ENCODE peak calls at places on chromosomes 11 and 22, in seven cellular contexts. N is body of pancreas, L is stomach, S is astrocyte, Y is left ventricle myocardium inferior, D is HL-60, E is kidney. R is an unnamed sample.
A peak's percentile ranks its signal among the peaks of the same experiment; 100 is the strongest.

GRCh38 chr11:68550485-68550817 is 89.9 kb downstream of the PPP6R3 start:
- DNase-seq in N (no peak), L (no peak), S (peak; percentile 11), Y (no peak), D (no peak), E (no peak), R (no peak)

GRCh38 chr11:123560001-123560400 is 94.4 kb downstream of the SCN3B start:
- DNase-seq in N (peak; percentile 68), L (peak; percentile 46), S (peak; percentile 77), Y (peak; percentile 60), D (no peak), E (peak; percentile 90), R (peak; percentile 41)

GRCh38 chr11:68430801-68431200 is 29.8 kb upstream of the PPP6R3 start:
- DNase-seq in N (no peak), L (no peak), S (no peak), Y (no peak), D (no peak), E (no peak), R (no peak)

GRCh38 chr11:31397239-31397834 is 27.7 kb downstream of the DNAJC24 start:
- DNase-seq in N (no peak), L (no peak), S (no peak), Y (no peak), D (no peak), E (no peak), R (no peak)

GRCh38 chr11:75233688-75234295 is 6.8 kb upstream of the TPBGL start:
- DNase-seq in N (peak; percentile 31), L (peak; percentile 24), S (peak; percentile 41), Y (no peak), D (peak; percentile 24), E (no peak), R (peak; percentile 16)

GRCh38 chr11:59172345-59173079 is 580 bp downstream of the DTX4 start:
- DNase-seq in N (peak; percentile 22), L (peak; percentile 29), S (no peak), Y (no peak), D (no peak), E (peak; percentile 83), R (no peak)

GRCh38 chr11:34792143-34792542 is 124.0 kb downstream of the APIP start:
- DNase-seq in N (no peak), L (no peak), S (no peak), Y (no peak), D (no peak), E (no peak), R (no peak)

GRCh38 chr11:20066783-20067156 is 93.5 kb downstream of the DBX1 start:
- DNase-seq in N (no peak), L (no peak), S (no peak), Y (no peak), D (no peak), E (no peak), R (no peak)

GRCh38 chr22:20206709-20207215 is 55.9 kb upstream of the CCDC188 start:
- DNase-seq in N (peak; percentile 61), L (peak; percentile 58), S (no peak), Y (no peak), D (no peak), E (no peak), R (no peak)

GRCh38 chr11:34226210-34226609 is 120.8 kb downstream of the NAT10 start:
- DNase-seq in N (no peak), L (no peak), S (no peak), Y (no peak), D (no peak), E (no peak), R (no peak)

GRCh38 chr11:27423125-27423524 is 49.5 kb downstream of the LGR4 start:
- DNase-seq in N (peak; percentile 43), L (peak; percentile 31), S (peak; percentile 55), Y (peak; percentile 50), D (peak; percentile 89), E (peak; percentile 76), R (peak; percentile 74)

GRCh38 chr11:118180300-118180703 is 3.9 kb upstream of the SCN2B start:
- DNase-seq in N (peak; percentile 49), L (no peak), S (peak; percentile 6), Y (peak; percentile 85), D (no peak), E (no peak), R (no peak)

GRCh38 chr11:96338910-96339703 is 3.9 kb downstream of the MAML2 start:
- DNase-seq in N (no peak), L (no peak), S (peak; percentile 81), Y (peak; percentile 31), D (peak; percentile 24), E (no peak), R (no peak)

GRCh38 chr11:83649468-83649915 is 363.3 kb upstream of the CCDC90B start:
- DNase-seq in N (no peak), L (no peak), S (no peak), Y (no peak), D (no peak), E (no peak), R (no peak)

GRCh38 chr11:33445761-33446161 is 188.6 kb downstream of the HIPK3 start:
- DNase-seq in N (no peak), L (no peak), S (peak; percentile 76), Y (no peak), D (no peak), E (no peak), R (no peak)

GRCh38 chr22:45425101-45425500 is 11.6 kb downstream of the RIBC2 start:
- DNase-seq in N (no peak), L (no peak), S (no peak), Y (no peak), D (no peak), E (peak; percentile 13), R (no peak)

GRCh38 chr22:22359465-22359864 is 114.9 kb downstream of the VPREB1 start:
- DNase-seq in N (no peak), L (no peak), S (no peak), Y (no peak), D (no peak), E (no peak), R (no peak)

GRCh38 chr22:20141186-20142077 is 9.4 kb downstream of the CCDC188 start:
- DNase-seq in N (no peak), L (no peak), S (peak; percentile 81), Y (no peak), D (no peak), E (no peak), R (peak; percentile 50)

DNA sequence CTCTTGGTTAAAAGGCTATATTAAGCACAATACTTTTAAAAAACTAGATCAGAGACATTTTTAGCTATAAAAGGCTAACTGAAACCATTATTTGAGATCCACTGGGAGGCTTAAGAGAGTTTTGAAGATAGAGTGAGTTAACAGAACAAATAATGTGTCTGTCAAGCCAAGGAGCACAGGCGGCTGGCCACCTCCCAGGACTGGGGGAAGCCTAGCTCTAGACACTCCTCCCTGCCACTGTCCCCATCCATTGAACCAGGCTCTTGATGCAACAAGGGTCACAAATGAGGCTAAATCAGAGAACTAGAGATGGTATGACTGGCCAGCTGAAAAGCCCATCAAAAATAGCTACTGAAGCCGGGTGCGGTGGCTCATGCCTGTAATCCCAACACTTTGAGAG is 63.0 kb downstream of the C22orf31 start:
- DNase-seq in N (no peak), L (no peak), S (no peak), Y (no peak), D (no peak), E (no peak), R (no peak)
- TF ChIP-seq CTCF in N (no peak), L (no peak), S (no peak), Y (no peak), D (no peak), E (no peak), R (no peak)

GRCh38 chr11:93589347-93589746 is 46.2 kb upstream of the SMCO4 start:
- DNase-seq in N (no peak), L (peak; percentile 30), S (no peak), Y (no peak), D (no peak), E (no peak), R (no peak)
- H3K27ac ChIP-seq in N (no peak overlapping the region), L (peak overlapping the region; percentile 61), S (no peak overlapping the region), Y (no peak overlapping the region), D (no peak overlapping the region), E (no peak overlapping the region), R (no peak overlapping the region)

DNA sequence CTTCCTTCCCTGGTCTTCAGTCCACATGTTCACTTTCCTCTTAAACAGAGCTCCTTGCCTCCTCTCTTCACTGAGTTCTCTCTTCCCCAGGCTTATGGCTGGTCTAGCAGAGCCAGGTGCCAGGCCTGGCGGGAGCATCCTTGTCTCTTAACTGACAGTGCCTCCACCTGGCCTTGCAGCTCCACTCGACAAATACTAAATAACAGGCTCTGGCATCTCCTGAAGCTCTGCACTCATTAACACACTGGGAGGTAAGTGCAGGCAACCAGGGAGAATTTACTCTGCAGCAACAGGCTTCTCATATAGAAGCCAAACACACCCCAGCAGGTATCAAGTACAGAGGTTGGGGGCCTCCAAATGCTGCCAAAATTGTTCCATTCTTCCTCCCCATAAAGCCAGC is 438.1 kb downstream of the SOX6 start:
- DNase-seq in N (no peak), L (no peak), S (no peak), Y (no peak), D (no peak), E (no peak), R (no peak)
- TF ChIP-seq CTCF in N (no peak), L (no peak), S (no peak), Y (no peak), D (no peak), E (no peak), R (no peak)

GRCh38 chr22:37742374-37743092 is 45.7 kb downstream of the TRIOBP start:
- DNase-seq in N (no peak), L (peak; percentile 70), S (peak; percentile 86), Y (no peak), D (no peak), E (no peak), R (peak; percentile 73)
- H3K27ac ChIP-seq in N (no peak overlapping the region), L (peak overlapping the region; percentile 41), S (peak overlapping the region; percentile 12), Y (peak overlapping the region; percentile 70), D (peak overlapping the region; percentile 83), E (no peak overlapping the region), R (peak overlapping the region; percentile 89)

GRCh38 chr22:47138898-47139789 is 376.7 kb downstream of the TBC1D22A start:
- DNase-seq in N (no peak), L (no peak), S (no peak), Y (no peak), D (no peak), E (peak; percentile 88), R (no peak)
- TF ChIP-seq CTCF in N (no peak), L (no peak), S (no peak), Y (no peak), D (no peak), E (no peak), R (no peak)

GRCh38 chr11:43943357-43943930 is 1.0 kb downstream of the C11orf96 start:
- DNase-seq in N (no peak), L (no peak), S (no peak), Y (no peak), D (no peak), E (no peak), R (no peak)

GRCh38 chr11:43944761-43945311 is 2.4 kb downstream of the C11orf96 start:
- DNase-seq in N (peak; percentile 63), L (peak; percentile 78), S (no peak), Y (peak; percentile 79), D (no peak), E (peak; percentile 87), R (no peak)

GRCh38 chr11:43943931-43944751 is 1.7 kb downstream of the C11orf96 start:
- DNase-seq in N (no peak), L (no peak), S (peak; percentile 56), Y (no peak), D (no peak), E (no peak), R (no peak)

GRCh38 chr11:43942651-43943356 is 367 bp downstream of the C11orf96 start:
- DNase-seq in N (peak; percentile 27), L (no peak), S (peak; percentile 46), Y (no peak), D (no peak), E (no peak), R (no peak)

GRCh38 chr11:43941257-43941879 is 1.1 kb upstream of the C11orf96 start:
- DNase-seq in N (no peak), L (no peak), S (no peak), Y (no peak), D (no peak), E (no peak), R (no peak)
- H3K27ac ChIP-seq in N (no peak overlapping the region), L (no peak overlapping the region), S (no peak overlapping the region), Y (peak overlapping the region; percentile 93), D (no peak overlapping the region), E (peak overlapping the region; percentile 9), R (no peak overlapping the region)

R was measured in AG04450.